ENCODE peak calls at places on chromosomes 12 and 14, in five cellular contexts. Z is omental fat pad, B is mesothelial cell of epicardium, F is neural crest cell, S is lower lobe of right lung. U is an unnamed sample.

GRCh38 chr12:76790564-76791552 is 26.9 kb downstream of the ZDHHC17 start:
- DNase-seq in Z (no peak), B (no peak), F (no peak), S (no peak), U (no peak)

GRCh38 chr12:82099216-82099615 is 259.0 kb downstream of the CCDC59 start:
- DNase-seq in Z (no peak), B (no peak), F (no peak), S (no peak), U (no peak)

GRCh38 chr12:131141483-131141882 is 187.8 kb downstream of the ADGRD1 start:
- DNase-seq in Z (no peak), B (no peak), F (no peak), S (no peak), U (no peak)

GRCh38 chr12:6277982-6278438 is 32.5 kb upstream of the PLEKHG6 start:
- DNase-seq in Z (no peak), B (no peak), F (no peak), S (peak), U (no peak)

GRCh38 chr12:124734224-124734788 is 129.4 kb downstream of the SCARB1 start:
- DNase-seq in Z (no peak), B (no peak), F (no peak), S (peak), U (no peak)

GRCh38 chr12:87784350-87784749 is 244.9 kb downstream of the C12orf50 start:
- DNase-seq in Z (no peak), B (no peak), F (no peak), S (no peak), U (no peak)

GRCh38 chr12:42716521-42716920 is 127.0 kb upstream of the PRICKLE1 start:
- DNase-seq in Z (no peak), B (no peak), F (no peak), S (no peak), U (no peak)

GRCh38 chr14:95889236-95889979 is 12.8 kb downstream of the TUNAR start:
- DNase-seq in Z (no peak), B (no peak), F (no peak), S (no peak), U (no peak)

GRCh38 chr12:50102648-50103309 is 1.0 kb upstream of the GPD1 start:
- DNase-seq in Z (no peak), B (no peak), F (no peak), S (peak), U (no peak)

GRCh38 chr14:95895720-95896119 is 19.1 kb downstream of the TUNAR start:
- DNase-seq in Z (no peak), B (no peak), F (no peak), S (no peak), U (no peak)

GRCh38 chr12:107129315-107129930 is 36.1 kb upstream of the CRY1 start:
- DNase-seq in Z (no peak), B (no peak), F (no peak), S (no peak), U (no peak)

GRCh38 chr12:94262228-94263010 is 114.0 kb downstream of the PLXNC1 start:
- DNase-seq in Z (peak), B (peak), F (no peak), S (peak), U (no peak)

GRCh38 chr12:72273851-72274284 is 1.7 kb downstream of the TRHDE start:
- DNase-seq in Z (no peak), B (no peak), F (no peak), S (no peak), U (no peak)

GRCh38 chr12:3078086-3078820 is 1.1 kb downstream of the TSPAN9 start:
- DNase-seq in Z (no peak), B (no peak), F (no peak), S (no peak), U (no peak)

GRCh38 chr14:77151918-77152588 is 10.5 kb upstream of the ZDHHC22 start:
- DNase-seq in Z (no peak), B (no peak), F (no peak), S (no peak), U (no peak)

GRCh38 chr12:55957106-55957859 is 8.6 kb downstream of the PMEL start:
- DNase-seq in Z (no peak), B (no peak), F (no peak), S (no peak), U (no peak)

GRCh38 chr12:16348435-16349131 is 1.1 kb downstream of the MGST1 start:
- DNase-seq in Z (no peak), B (no peak), F (no peak), S (no peak), U (no peak)

GRCh38 chr12:78149459-78149858 is 318.8 kb downstream of the NAV3 start:
- DNase-seq in Z (no peak), B (no peak), F (no peak), S (no peak), U (no peak)

GRCh38 chr12:89575405-89575804 is 49.6 kb upstream of the POC1B start:
- DNase-seq in Z (no peak), B (no peak), F (no peak), S (no peak), U (no peak)

GRCh38 chr12:48086327-48086726 is 19.6 kb downstream of the SENP1 start:
- DNase-seq in Z (no peak), B (no peak), F (no peak), S (no peak), U (no peak)

DNA sequence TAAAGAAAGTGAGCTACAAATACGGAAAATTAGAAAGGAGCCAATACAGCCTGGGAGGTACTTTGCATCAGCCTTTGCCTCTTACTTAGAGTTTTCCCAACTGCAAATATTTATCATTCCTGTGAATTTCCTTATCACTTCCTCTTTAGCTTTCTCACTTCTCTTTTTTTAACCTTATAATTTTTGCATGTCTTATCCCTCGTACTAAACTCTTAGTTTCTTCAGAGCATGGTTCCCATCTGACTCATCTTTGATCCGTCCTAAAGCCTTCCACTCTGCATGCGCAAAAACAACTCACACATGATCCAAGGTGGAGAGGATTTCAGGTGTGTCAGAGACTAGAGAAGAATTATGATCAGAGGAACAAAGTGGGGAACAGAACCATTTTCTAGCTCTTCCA is 9.6 kb upstream of the SNAPC1 start:
- DNase-seq in Z (no peak), B (no peak), F (no peak), S (no peak), U (no peak)
- TF ChIP-seq CTCF in Z (no peak), B (no peak), F (no peak), S (no peak), U (no peak)

DNA sequence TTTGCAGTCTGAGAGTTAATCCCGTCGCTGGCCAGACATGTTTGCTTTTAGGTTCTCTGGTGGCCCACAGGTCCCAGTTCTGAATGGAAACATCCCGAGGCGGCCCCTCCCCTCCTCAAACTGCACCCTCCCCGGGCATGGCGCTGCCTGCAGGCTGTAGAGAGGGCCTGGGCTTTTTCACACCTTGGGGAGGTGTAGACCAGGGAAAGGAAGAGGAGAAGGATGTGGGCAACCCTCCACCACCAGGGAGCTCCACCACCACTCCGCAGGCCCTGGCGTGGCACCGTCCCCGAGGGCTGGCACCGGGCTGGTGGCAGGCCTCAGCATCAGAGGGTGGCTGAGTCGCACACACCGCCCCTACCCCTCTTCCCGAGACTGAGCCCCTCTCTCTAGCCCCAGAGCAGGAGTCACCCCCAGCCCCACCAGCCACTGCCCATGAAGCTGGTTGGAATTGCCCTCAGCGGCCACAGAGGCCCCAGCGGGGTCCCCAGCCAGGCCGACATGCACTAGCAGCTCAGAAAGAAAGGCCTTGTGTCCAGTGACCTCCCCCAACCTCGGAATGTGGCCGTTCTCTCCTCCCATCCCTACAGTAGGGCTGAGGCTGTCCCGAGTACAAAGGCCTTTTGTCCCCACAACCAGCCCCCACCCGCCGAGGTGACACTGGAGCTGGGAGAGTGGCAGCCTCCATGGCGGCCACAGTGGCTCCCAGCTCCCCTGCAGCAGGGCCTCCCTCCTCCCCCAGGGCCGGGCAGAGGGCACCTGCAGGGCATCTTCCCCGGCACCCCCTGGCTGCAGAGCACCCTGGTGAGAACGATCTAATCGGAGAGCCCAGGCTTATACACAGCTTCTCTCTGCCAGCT is 23.5 kb upstream of the INF2 start:
- DNase-seq in Z (no peak), B (no peak), F (peak), S (no peak), U (peak)
- TF ChIP-seq CTCF in Z (no peak), B (no peak), F (peak), S (peak), U (peak)

GRCh38 chr14:41925409-41925808 is 318.7 kb downstream of the LRFN5 start:
- DNase-seq in Z (no peak), B (no peak), F (no peak), S (no peak), U (no peak)
- TF ChIP-seq CTCF in Z (no peak), B (no peak), F (peak), S (no peak), U (peak)

GRCh38 chr14:72098202-72098601 is 166.0 kb downstream of the RGS6 start:
- DNase-seq in Z (no peak), B (no peak), F (no peak), S (no peak), U (no peak)

DNA sequence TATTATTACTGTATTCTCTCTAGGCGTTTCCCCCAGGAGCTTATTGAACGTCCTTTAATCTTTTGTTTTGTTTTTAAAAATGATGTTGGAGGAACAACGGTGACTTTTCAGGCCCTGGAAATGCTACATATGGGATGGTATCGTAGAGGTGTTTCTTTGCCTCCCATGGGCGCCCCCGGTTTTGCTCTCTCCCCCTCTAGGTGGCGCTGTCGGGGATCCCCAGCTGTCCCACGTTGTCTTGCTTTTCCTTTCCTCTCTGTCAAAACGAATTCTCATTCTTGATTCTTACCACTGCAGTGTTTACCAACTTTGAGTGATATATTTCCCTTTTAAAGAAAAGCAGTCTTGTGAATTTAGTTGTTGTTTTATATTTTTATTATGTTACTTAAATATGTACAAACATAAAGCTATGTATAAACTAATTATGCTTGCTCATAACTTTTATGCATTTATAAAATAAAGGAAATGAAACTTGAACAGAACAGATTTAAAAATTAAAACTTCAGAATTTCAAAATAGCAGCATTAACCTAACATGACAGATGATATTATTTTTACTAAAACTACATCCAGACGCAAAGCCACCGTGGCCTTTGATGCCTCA is 171.9 kb downstream of the RGS6 start:
- DNase-seq in Z (no peak), B (peak), F (peak), S (peak), U (no peak)
- TF ChIP-seq CTCF in Z (no peak), B (no peak), F (peak), S (peak), U (peak)

DNA sequence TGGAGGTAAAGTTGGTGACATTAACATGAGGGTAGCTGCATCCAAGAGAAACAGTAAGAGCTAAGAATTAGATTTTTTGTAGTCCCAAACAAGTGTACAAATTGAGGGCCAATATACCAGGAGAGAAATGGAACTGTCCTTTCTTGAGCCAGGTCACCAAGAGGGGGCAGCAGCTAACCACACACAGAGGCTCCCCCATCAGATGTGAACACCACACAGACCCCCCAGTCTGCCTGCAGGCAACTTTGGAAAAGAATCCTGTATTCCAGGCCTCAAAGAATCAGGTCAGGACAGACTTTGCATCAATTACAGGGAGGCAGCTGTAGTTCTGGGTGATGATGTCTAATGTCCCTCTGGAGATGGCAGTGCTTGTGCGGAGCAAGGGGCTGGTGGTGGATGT is 77.9 kb downstream of the SPTB start:
- DNase-seq in Z (no peak), B (no peak), F (peak), S (no peak), U (no peak)
- TF ChIP-seq CTCF in Z (no peak), B (no peak), F (peak), S (peak), U (peak)

GRCh38 chr12:126663304-126664094 is 1598.3 kb downstream of the AACS start:
- DNase-seq in Z (no peak), B (no peak), F (peak), S (no peak), U (no peak)
- TF ChIP-seq CTCF in Z (no peak), B (no peak), F (peak), S (peak), U (no peak)

GRCh38 chr14:106875503-106875902 is 1349.1 kb downstream of the TMEM121 start:
- DNase-seq in Z (no peak), B (no peak), F (no peak), S (no peak), U (no peak)

GRCh38 chr14:106874365-106874764 is 1348.0 kb downstream of the TMEM121 start:
- DNase-seq in Z (no peak), B (no peak), F (no peak), S (no peak), U (no peak)

GRCh38 chr14:106877527-106877926 is 1351.1 kb downstream of the TMEM121 start:
- DNase-seq in Z (no peak), B (no peak), F (no peak), S (no peak), U (no peak)

GRCh38 chr14:106876711-106877110 is 1350.3 kb downstream of the TMEM121 start:
- DNase-seq in Z (no peak), B (no peak), F (no peak), S (no peak), U (no peak)

DNA sequence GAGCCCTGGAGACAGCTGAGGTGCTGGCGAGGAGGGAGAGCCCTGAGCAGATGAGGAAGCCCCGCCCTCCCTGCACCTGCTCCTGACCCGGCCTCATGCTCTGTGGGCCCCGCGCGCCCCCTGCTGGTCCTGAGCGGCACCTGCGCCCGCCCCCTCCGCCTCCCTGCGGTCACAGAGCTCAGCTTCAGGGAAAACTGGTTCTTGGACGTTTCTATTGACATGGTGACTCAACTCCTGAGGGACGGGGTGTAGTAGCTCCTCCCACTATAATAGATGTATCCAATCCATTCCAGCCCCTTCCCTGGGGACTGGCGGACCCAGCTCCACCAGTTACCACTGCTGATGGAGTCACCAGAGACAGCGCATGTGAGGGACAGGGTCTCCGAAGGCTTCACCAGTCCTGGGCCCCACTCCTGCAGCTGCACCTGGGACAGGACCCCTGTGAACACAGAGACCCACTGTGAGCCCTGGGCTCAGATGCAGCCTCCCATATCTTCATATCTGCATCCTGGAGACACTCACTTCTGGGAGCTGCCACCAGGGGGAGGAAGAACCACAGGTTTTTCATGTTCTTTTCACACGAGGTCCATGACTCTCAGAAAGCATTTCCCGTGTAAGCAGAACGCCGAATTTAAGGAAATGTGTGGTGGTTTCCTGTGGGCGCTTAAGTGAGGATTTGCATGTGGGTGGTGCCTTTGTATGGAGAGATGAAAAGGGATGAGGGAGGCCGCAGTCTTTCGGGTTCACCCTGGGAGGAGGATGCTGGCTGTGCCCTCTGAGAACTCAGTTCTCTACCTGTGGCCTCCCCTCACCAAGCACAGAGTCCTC is 1346.5 kb downstream of the TMEM121 start:
- DNase-seq in Z (no peak), B (no peak), F (no peak), S (peak), U (peak)
- TF ChIP-seq CTCF in Z (no peak), B (peak), F (no peak), S (peak), U (no peak)

DNA sequence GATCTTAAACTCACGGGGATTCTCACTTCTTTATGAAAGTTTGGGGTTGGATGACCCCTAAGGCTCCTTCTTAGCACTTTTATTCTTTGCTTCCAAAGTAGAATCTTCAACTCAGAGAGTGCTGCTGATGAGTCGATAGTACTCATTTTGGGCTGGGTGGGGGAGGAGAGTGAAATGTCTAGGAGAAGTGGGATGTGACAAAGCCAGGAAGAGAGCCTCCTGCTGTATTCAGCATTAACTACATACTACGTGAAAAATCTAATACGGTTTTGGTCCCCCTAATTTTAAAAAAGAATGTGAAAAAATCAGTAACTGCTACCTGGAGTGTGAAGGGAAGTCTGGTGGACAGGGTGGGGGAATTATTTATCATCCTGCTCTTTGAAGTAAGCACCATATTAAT is 148.3 kb downstream of the SAMD4A start:
- DNase-seq in Z (no peak), B (no peak), F (no peak), S (no peak), U (no peak)
- TF ChIP-seq CTCF in Z (no peak), B (no peak), F (no peak), S (no peak), U (peak)

DNA sequence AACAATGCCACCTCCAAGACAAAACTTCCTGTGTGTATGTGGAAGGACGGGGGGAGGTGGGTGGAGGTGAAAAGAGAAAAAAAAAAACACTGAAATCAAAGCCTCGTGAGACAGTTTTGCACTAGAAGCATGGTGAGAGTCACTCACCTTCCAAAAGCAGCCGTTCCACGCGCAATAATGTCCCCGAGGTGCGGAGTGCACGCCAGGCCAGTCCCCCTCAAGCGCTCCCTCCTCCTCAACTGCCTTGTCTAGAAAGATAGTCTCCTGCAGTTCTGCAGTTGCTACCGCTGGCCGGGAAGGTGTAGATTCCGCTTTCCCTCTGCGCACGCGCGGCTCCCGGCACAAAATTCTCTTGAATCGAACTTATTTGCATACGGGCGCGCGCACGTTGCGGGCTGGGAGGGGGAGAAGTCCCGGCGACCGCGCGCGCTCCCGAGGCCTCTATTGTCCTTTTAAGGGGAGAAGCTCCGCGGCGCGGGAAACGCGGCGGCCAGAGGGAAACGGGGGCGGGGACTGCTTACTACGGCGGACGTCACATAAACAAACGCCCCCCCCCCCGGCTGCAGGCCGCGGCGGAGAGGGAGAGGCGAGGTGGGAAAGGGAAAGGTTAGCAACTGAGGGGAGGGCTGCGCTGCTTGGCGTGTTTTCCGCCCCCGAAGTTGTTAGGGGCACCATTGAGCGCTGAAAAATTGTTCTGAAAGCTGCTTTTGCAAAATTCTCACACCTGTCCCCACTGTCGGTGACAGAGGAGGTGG is at the start of gene SINHCAF:
- DNase-seq in Z (peak), B (peak), F (peak), S (peak), U (peak)
- TF ChIP-seq CTCF in Z (no peak), B (no peak), F (no peak), S (no peak), U (no peak)